ENCODE peak calls at places on chromosomes 3 and 15, in four cellular contexts. One of them, this sample, is unnamed. For H3K36me3, the result is how much of the 10 kb centered on the place peaks cover.

GRCh38 chr3:46599590-46599989 is 12.7 kb upstream of the FAM240A start:
- DNase-seq in CD8-positive, alpha-beta T cell: no peak
- DNase-seq in upper lobe of right lung: no peak
- DNase-seq in heart left ventricle: no peak
- DNase-seq in this sample: no peak

GRCh38 chr3:51588724-51589123 is 50.2 kb downstream of the RAD54L2 start:
- DNase-seq in upper lobe of right lung: no peak
- DNase-seq in heart left ventricle: no peak
- DNase-seq in CD8-positive, alpha-beta T cell: no peak
- DNase-seq in this sample: no peak

GRCh38 chr3:156412600-156412999 is 142.3 kb downstream of the SSR3 start:
- DNase-seq in upper lobe of right lung: no peak
- DNase-seq in heart left ventricle: no peak
- DNase-seq in CD8-positive, alpha-beta T cell: no peak
- DNase-seq in this sample: no peak

GRCh38 chr3:15356186-15356585 is 23.8 kb upstream of the SH3BP5 start:
- DNase-seq in CD8-positive, alpha-beta T cell: no peak
- DNase-seq in heart left ventricle: no peak
- DNase-seq in upper lobe of right lung: no peak
- DNase-seq in this sample: no peak

GRCh38 chr3:113631143-113631542 is 65.3 kb downstream of the USF3 start:
- DNase-seq in upper lobe of right lung: no peak
- DNase-seq in heart left ventricle: no peak
- DNase-seq in CD8-positive, alpha-beta T cell: no peak
- DNase-seq in this sample: no peak

GRCh38 chr3:156615592-156616173 is 58.7 kb upstream of the TIPARP start:
- DNase-seq in CD8-positive, alpha-beta T cell: no peak
- DNase-seq in upper lobe of right lung: peak
- DNase-seq in heart left ventricle: no peak
- DNase-seq in this sample: no peak

GRCh38 chr3:171353423-171353822 is 106.8 kb downstream of the TNIK start:
- DNase-seq in CD8-positive, alpha-beta T cell: no peak
- DNase-seq in heart left ventricle: no peak
- DNase-seq in upper lobe of right lung: no peak
- DNase-seq in this sample: no peak

GRCh38 chr3:55327131-55327920 is 159.8 kb downstream of the WNT5A start:
- DNase-seq in heart left ventricle: no peak
- DNase-seq in upper lobe of right lung: no peak
- DNase-seq in CD8-positive, alpha-beta T cell: no peak
- DNase-seq in this sample: no peak

GRCh38 chr3:43199645-43200036 is 86.7 kb upstream of the SNRK start:
- DNase-seq in CD8-positive, alpha-beta T cell: no peak
- DNase-seq in upper lobe of right lung: no peak
- DNase-seq in heart left ventricle: no peak
- DNase-seq in this sample: no peak

GRCh38 chr3:146636881-146637280 is 31.7 kb upstream of the PLSCR5 start:
- DNase-seq in upper lobe of right lung: no peak
- DNase-seq in heart left ventricle: no peak
- DNase-seq in CD8-positive, alpha-beta T cell: no peak
- DNase-seq in this sample: no peak

GRCh38 chr3:1381647-1382036 is 288.8 kb downstream of the CNTN6 start:
- DNase-seq in heart left ventricle: no peak
- DNase-seq in upper lobe of right lung: no peak
- DNase-seq in CD8-positive, alpha-beta T cell: no peak
- DNase-seq in this sample: no peak

GRCh38 chr3:37726445-37727000 is 135.2 kb upstream of the CTDSPL start:
- DNase-seq in CD8-positive, alpha-beta T cell: no peak
- DNase-seq in upper lobe of right lung: no peak
- DNase-seq in heart left ventricle: no peak
- DNase-seq in this sample: no peak

GRCh38 chr15:98548172-98548971 is 100.0 kb upstream of the IGF1R start:
- DNase-seq in upper lobe of right lung: peak
- DNase-seq in heart left ventricle: peak
- DNase-seq in CD8-positive, alpha-beta T cell: peak
- DNase-seq in this sample: peak

GRCh38 chr3:118479376-118479775 is 555.3 kb downstream of the IGSF11 start:
- DNase-seq in heart left ventricle: no peak
- DNase-seq in CD8-positive, alpha-beta T cell: no peak
- DNase-seq in upper lobe of right lung: no peak
- DNase-seq in this sample: no peak

GRCh38 chr3:102206506-102207145 is 228.2 kb upstream of the ZPLD1 start:
- DNase-seq in CD8-positive, alpha-beta T cell: no peak
- DNase-seq in upper lobe of right lung: peak
- DNase-seq in heart left ventricle: peak
- DNase-seq in this sample: peak

GRCh38 chr3:107813066-107813465 is 277.8 kb downstream of the CD47 start:
- DNase-seq in heart left ventricle: no peak
- DNase-seq in CD8-positive, alpha-beta T cell: no peak
- DNase-seq in upper lobe of right lung: no peak
- DNase-seq in this sample: no peak

GRCh38 chr3:36992806-36993325 is at the start of gene EPM2AIP1:
- DNase-seq in heart left ventricle: peak
- DNase-seq in upper lobe of right lung: peak
- DNase-seq in CD8-positive, alpha-beta T cell: no peak
- DNase-seq in this sample: peak

GRCh38 chr3:112767177-112767576 is 79.5 kb downstream of the CD200R1L start:
- DNase-seq in heart left ventricle: no peak
- DNase-seq in CD8-positive, alpha-beta T cell: no peak
- DNase-seq in upper lobe of right lung: no peak
- DNase-seq in this sample: no peak

GRCh38 chr3:149314807-149315578 is 18.4 kb downstream of the TM4SF18 start:
- DNase-seq in upper lobe of right lung: no peak
- DNase-seq in CD8-positive, alpha-beta T cell: no peak
- DNase-seq in heart left ventricle: no peak
- DNase-seq in this sample: no peak

GRCh38 chr15:73900129-73900712 is 26.0 kb upstream of the LOXL1 start:
- DNase-seq in heart left ventricle: no peak
- DNase-seq in CD8-positive, alpha-beta T cell: no peak
- DNase-seq in upper lobe of right lung: no peak
- DNase-seq in this sample: no peak

GRCh38 chr3:79937567-79937966 is 169.8 kb upstream of the ROBO1 start:
- DNase-seq in upper lobe of right lung: no peak
- DNase-seq in heart left ventricle: no peak
- DNase-seq in CD8-positive, alpha-beta T cell: no peak
- DNase-seq in this sample: no peak

GRCh38 chr15:25331404-25331803 is 107.4 kb downstream of the UBE3A start:
- DNase-seq in upper lobe of right lung: no peak
- DNase-seq in heart left ventricle: no peak
- DNase-seq in CD8-positive, alpha-beta T cell: no peak
- DNase-seq in this sample: no peak

GRCh38 chr3:126540342-126540849 is 16.4 kb downstream of the CHST13 start:
- DNase-seq in upper lobe of right lung: peak
- DNase-seq in heart left ventricle: peak
- DNase-seq in CD8-positive, alpha-beta T cell: no peak
- DNase-seq in this sample: peak

GRCh38 chr15:58788056-58788710 is 17.1 kb downstream of the MINDY2 start:
- DNase-seq in CD8-positive, alpha-beta T cell: no peak
- DNase-seq in heart left ventricle: no peak
- DNase-seq in upper lobe of right lung: no peak
- DNase-seq in this sample: no peak
- TF ChIP-seq CTCF in CD8-positive, alpha-beta T cell: no peak
- TF ChIP-seq CTCF in heart left ventricle: no peak
- TF ChIP-seq CTCF in upper lobe of right lung: no peak
- TF ChIP-seq CTCF in this sample: no peak

GRCh38 chr15:48432688-48433087 is 101.5 kb downstream of the DUT start:
- DNase-seq in heart left ventricle: no peak
- DNase-seq in CD8-positive, alpha-beta T cell: no peak
- DNase-seq in upper lobe of right lung: no peak
- DNase-seq in this sample: no peak
- H3K36me3 ChIP-seq in heart left ventricle: under half
- H3K36me3 ChIP-seq in CD8-positive, alpha-beta T cell: under half
- H3K36me3 ChIP-seq in upper lobe of right lung: half or more
- H3K36me3 ChIP-seq in this sample: under half

DNA sequence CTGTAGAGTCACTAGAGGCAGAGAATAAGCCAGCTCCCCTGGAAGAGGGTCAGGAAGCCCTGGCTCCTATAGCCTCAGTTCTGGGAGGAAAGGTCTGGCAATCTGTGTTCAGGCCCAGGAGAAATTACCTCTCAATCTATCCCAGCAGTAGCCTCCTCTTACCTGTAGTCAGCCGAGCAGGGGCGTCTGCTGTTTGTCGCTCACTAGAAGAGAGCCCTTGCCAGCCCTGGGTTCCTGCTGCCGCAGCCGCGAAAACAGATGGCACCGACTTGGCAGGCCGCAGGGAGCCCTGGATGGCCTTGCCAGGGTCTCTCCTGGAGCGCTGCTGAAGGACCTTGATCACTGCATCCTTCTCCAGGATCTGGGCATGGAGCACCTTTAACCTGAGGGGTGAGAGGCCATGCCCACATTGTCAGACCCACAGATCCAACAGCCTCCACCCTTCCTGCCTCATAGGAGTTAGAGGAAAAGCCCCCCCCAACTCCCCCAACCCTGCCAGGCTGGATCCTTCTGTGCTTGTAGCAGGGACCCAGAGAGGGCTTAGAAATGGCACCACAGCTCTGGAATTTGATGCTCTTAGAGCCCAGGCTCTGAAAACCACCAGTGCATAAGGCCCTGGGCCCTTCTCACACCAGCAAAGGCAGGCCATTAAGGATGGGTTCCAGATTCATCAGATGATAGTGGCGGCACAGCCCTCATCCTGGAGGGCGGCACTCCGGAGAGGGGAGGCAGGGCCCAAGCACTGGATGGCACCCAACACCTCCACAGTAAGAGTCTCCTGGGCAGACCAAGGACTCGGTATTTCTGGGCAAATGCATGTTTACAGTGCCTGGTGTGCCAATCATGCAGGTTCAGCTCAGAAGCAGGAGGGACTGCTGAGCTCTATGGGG is 14.9 kb downstream of the AMOTL2 start:
- DNase-seq in CD8-positive, alpha-beta T cell: no peak
- DNase-seq in heart left ventricle: peak
- DNase-seq in upper lobe of right lung: peak
- DNase-seq in this sample: peak
- H3K27ac ChIP-seq in CD8-positive, alpha-beta T cell: no peak
- H3K27ac ChIP-seq in heart left ventricle: peak
- H3K27ac ChIP-seq in upper lobe of right lung: peak
- H3K27ac ChIP-seq in this sample: no peak

GRCh38 chr3:178152010-178152409 is 384.2 kb upstream of the KCNMB2 start:
- DNase-seq in upper lobe of right lung: no peak
- DNase-seq in heart left ventricle: no peak
- DNase-seq in CD8-positive, alpha-beta T cell: no peak
- DNase-seq in this sample: no peak

GRCh38 chr3:178155521-178155920 is 380.7 kb upstream of the KCNMB2 start:
- DNase-seq in heart left ventricle: no peak
- DNase-seq in CD8-positive, alpha-beta T cell: no peak
- DNase-seq in upper lobe of right lung: no peak
- DNase-seq in this sample: no peak

DNA sequence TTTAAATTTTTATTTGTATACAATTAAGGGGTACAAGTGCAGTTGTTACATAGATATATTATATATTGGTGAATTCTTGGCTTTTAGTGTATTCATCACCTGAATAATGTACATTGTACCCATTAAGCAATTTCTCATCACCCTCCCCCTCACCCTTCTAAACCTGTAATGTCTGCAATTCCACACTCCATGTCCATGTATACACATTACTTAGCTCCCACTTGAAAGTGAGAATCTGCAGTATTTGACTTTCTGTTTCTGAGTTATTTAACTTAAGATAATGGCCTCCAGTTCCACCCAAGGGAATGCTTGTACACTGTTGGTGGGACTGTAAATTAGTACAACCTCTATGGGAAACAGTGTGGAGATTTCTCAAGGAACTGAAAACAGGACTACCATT is 383.2 kb upstream of the KCNMB2 start:
- DNase-seq in upper lobe of right lung: no peak
- DNase-seq in CD8-positive, alpha-beta T cell: no peak
- DNase-seq in heart left ventricle: no peak
- DNase-seq in this sample: no peak
- TF ChIP-seq CTCF in upper lobe of right lung: no peak
- TF ChIP-seq CTCF in CD8-positive, alpha-beta T cell: no peak
- TF ChIP-seq CTCF in heart left ventricle: no peak
- TF ChIP-seq CTCF in this sample: no peak

GRCh38 chr15:67462802-67463201 is 58.1 kb upstream of the C15orf61 start:
- DNase-seq in CD8-positive, alpha-beta T cell: no peak
- DNase-seq in heart left ventricle: no peak
- DNase-seq in upper lobe of right lung: no peak
- DNase-seq in this sample: no peak
- H3K36me3 ChIP-seq in CD8-positive, alpha-beta T cell: under half
- H3K36me3 ChIP-seq in heart left ventricle: under half
- H3K36me3 ChIP-seq in upper lobe of right lung: under half
- H3K36me3 ChIP-seq in this sample: under half

GRCh38 chr15:41836072-41836471 is 2.6 kb upstream of the PLA2G4B start:
- DNase-seq in heart left ventricle: no peak
- DNase-seq in CD8-positive, alpha-beta T cell: no peak
- DNase-seq in upper lobe of right lung: no peak
- DNase-seq in this sample: no peak

GRCh38 chr15:41838400-41838897 is at the start of gene PLA2G4B:
- DNase-seq in heart left ventricle: no peak
- DNase-seq in upper lobe of right lung: peak
- DNase-seq in CD8-positive, alpha-beta T cell: no peak
- DNase-seq in this sample: no peak

GRCh38 chr15:41840092-41840491 is 1.4 kb downstream of the PLA2G4B start:
- DNase-seq in upper lobe of right lung: no peak
- DNase-seq in heart left ventricle: no peak
- DNase-seq in CD8-positive, alpha-beta T cell: no peak
- DNase-seq in this sample: no peak

GRCh38 chr15:41840673-41841072 is 2.0 kb downstream of the PLA2G4B start:
- DNase-seq in CD8-positive, alpha-beta T cell: no peak
- DNase-seq in heart left ventricle: no peak
- DNase-seq in upper lobe of right lung: no peak
- DNase-seq in this sample: no peak

GRCh38 chr15:41836713-41837454 is 1.8 kb upstream of the PLA2G4B start:
- DNase-seq in upper lobe of right lung: peak
- DNase-seq in CD8-positive, alpha-beta T cell: no peak
- DNase-seq in heart left ventricle: no peak
- DNase-seq in this sample: no peak
- H3K27ac ChIP-seq in upper lobe of right lung: peak
- H3K27ac ChIP-seq in CD8-positive, alpha-beta T cell: no peak
- H3K27ac ChIP-seq in heart left ventricle: no peak
- H3K27ac ChIP-seq in this sample: no peak